ENCODE peak calls at places on chromosomes 3 and 15, in four cellular contexts. Q is heart right ventricle, O is psoas muscle, G is kidney. X is an unnamed sample. For H3K4me1, the result is how much of the 10 kb centered on the place peaks cover.

GRCh38 chr3:30221622-30222021 is 384.8 kb upstream of the TGFBR2 start:
- DNase-seq in Q (no peak), O (no peak), G (no peak), X (no peak)

GRCh38 chr15:53739651-53740050 is 19.8 kb downstream of the WDR72 start:
- DNase-seq in Q (no peak), O (no peak), G (no peak), X (no peak)

GRCh38 chr3:35944915-35945710 is 305.8 kb downstream of the ARPP21 start:
- DNase-seq in Q (no peak), O (no peak), G (no peak), X (no peak)

GRCh38 chr3:88618121-88618645 is 468.4 kb downstream of the C3orf38 start:
- DNase-seq in Q (no peak), O (no peak), G (no peak), X (no peak)

GRCh38 chr3:156477306-156477705 is 77.6 kb downstream of the SSR3 start:
- DNase-seq in Q (no peak), O (no peak), G (no peak), X (no peak)

GRCh38 chr3:8629151-8630021 is 15.2 kb downstream of the SSUH2 start:
- DNase-seq in Q (no peak), O (peak), G (peak), X (no peak)

GRCh38 chr15:52783929-52784798 is 6.0 kb downstream of the ONECUT1 start:
- DNase-seq in Q (no peak), O (no peak), G (peak), X (peak)

GRCh38 chr15:99437315-99438221 is 128.2 kb upstream of the MEF2A start:
- DNase-seq in Q (no peak), O (no peak), G (no peak), X (peak)

GRCh38 chr3:128273116-128273840 is 120.0 kb downstream of the EEFSEC start:
- DNase-seq in Q (no peak), O (no peak), G (peak), X (no peak)

GRCh38 chr3:33865133-33865532 is 66.7 kb downstream of the PDCD6IP start:
- DNase-seq in Q (no peak), O (no peak), G (no peak), X (no peak)

GRCh38 chr3:29827756-29828155 is 546.9 kb downstream of the RBMS3 start:
- DNase-seq in Q (no peak), O (no peak), G (no peak), X (no peak)

GRCh38 chr15:52082197-52083036 is 30.2 kb downstream of the BCL2L10 start:
- DNase-seq in Q (no peak), O (no peak), G (no peak), X (no peak)

GRCh38 chr3:69144631-69145244 is 22.3 kb upstream of the LMOD3 start:
- DNase-seq in Q (no peak), O (no peak), G (no peak), X (peak)

GRCh38 chr3:126782554-126782953 is 78.5 kb downstream of the CHCHD6 start:
- DNase-seq in Q (no peak), O (peak), G (no peak), X (no peak)

DNA sequence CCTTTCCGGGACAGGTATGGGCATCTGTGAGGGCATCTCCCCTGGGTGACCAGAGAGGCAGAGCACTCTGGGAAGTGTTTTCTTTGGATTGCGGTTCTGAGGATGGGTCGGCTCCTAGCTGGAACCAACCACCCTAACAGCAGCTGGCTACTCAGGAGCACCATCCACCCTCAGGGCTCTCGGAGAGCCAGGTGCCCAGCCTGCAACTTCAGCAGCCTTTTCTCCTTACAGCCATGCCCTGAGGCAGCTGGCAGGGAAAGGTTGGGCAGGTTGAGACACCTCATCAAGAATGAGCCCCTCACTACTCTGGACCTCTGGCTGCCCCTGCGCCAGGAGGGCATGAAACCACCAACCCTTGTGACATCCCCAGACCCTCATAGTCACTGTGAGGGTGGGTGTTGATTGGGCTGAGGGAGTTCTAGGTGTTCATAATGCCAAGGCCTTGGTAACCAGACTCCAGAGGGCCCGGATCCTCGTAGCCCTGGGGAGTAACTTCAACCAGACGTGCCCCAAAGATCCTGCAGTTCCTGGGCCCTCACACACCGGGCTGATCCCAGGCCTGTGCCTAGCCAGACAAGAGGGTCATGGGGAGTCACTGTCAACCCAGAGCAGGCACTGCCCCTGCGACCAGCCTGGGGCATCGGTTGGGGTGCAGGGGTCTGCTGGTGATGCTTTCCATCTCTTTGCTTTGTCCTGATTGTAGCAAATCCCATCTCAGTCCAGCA is 114.4 kb upstream of the ABHD17C start:
- DNase-seq in Q (no peak), O (no peak), G (peak), X (no peak)
- H3K4me1 ChIP-seq in Q (under half), O (under half), G (under half), X (under half)

GRCh38 chr15:89822611-89822950 is 7.9 kb upstream of the ANPEP start:
- DNase-seq in Q (no peak), O (no peak), G (no peak), X (no peak)

GRCh38 chr15:89823836-89824606 is 9.4 kb upstream of the ANPEP start:
- DNase-seq in Q (no peak), O (no peak), G (no peak), X (no peak)

GRCh38 chr15:89822951-89823701 is 8.5 kb upstream of the ANPEP start:
- DNase-seq in Q (no peak), O (no peak), G (no peak), X (no peak)

GRCh38 chr15:89825264-89825940 is 10.8 kb upstream of the ANPEP start:
- DNase-seq in Q (no peak), O (no peak), G (no peak), X (no peak)

GRCh38 chr15:89824607-89824867 is 9.9 kb upstream of the ANPEP start:
- DNase-seq in Q (no peak), O (no peak), G (no peak), X (no peak)
- H3K4me1 ChIP-seq in Q (under half), O (under half), G (under half), X (under half)

DNA sequence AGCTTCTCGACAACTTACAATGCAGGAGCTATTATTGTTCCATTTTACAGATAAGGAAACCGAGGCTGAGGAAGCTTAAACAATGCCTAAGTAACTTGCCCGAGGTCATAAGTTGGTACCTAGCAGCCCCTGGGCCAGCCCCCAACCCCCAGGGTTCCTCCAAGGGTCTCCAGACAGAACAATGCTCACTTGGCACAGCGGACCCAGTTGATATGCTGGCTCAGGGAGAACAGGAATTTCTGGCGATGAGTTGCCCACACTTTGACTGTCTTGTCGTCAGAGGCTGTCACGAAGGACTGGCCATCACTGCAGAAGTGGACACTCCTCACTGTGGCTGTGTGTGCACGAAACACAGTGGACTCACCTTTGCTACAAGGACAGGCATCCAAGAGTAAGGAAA is 5.2 kb downstream of the POC1A start:
- DNase-seq in Q (no peak), O (no peak), G (no peak), X (no peak)
- H3K4me1 ChIP-seq in Q (under half), O (under half), G (under half), X (under half)

GRCh38 chr3:188177721-188178120 is 23.8 kb downstream of the LPP start:
- DNase-seq in Q (no peak), O (no peak), G (no peak), X (no peak)
- H3K4me1 ChIP-seq in Q (half or more), O (under half), G (under half), X (under half)

DNA sequence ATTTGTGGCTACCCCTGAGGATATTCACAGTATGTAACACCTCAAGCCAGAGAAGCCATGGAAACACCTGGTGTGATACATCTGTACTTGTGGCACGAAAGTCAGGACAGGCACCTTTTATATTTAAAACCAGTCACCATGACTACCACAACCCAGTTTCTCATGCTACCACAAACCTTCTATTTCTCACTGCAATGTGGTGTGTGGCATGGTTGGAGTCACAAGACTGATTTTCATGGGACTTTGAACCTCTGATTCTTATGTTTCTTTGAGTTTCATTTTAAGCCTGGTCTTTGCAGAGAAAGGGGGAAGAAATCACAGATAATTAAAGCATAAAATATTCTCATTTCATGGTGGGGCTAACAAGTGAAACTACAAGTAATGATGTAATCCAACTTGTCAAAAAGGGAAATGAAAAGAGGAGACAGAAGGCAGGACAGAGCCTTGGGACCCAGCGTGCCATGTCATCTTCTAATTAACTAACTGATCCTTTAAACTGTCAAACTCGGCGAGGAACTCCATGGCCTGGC is 175.9 kb downstream of the PDZRN3 start:
- DNase-seq in Q (no peak), O (no peak), G (no peak), X (no peak)
- H3K4me1 ChIP-seq in Q (half or more), O (under half), G (under half), X (under half)

GRCh38 chr3:46948830-46949671 is 27.5 kb downstream of the CCDC12 start:
- DNase-seq in Q (no peak), O (no peak), G (peak), X (no peak)
- H3K4me1 ChIP-seq in Q (half or more), O (half or more), G (half or more), X (under half)

DNA sequence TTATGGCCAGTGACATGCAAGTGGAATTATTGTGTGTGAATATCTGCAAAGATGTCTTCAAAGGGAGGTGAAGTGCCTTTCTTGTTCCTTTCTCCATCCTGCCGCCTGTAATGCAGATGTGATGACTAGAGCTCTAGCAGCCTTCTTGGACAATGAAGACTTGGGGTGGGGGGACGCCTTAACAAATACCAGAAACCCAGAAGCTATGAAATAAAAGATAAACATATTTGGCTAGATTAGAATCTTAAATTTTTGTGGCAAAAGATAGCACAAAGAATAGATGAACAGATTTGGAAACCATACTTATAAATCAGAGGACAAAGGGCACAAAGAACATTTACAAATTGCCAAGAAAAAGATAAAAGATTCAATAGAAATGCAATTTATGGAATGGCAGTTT is 56.1 kb downstream of the AMOTL2 start:
- DNase-seq in Q (no peak), O (no peak), G (no peak), X (no peak)
- H3K4me1 ChIP-seq in Q (under half), O (under half), G (under half), X (under half)

GRCh38 chr3:51673802-51674654 is 3.0 kb downstream of the TEX264 start:
- DNase-seq in Q (no peak), O (no peak), G (no peak), X (no peak)
- H3K4me1 ChIP-seq in Q (half or more), O (under half), G (under half), X (under half)

GRCh38 chr3:20064387-20064786 is 24.1 kb downstream of the KAT2B start:
- DNase-seq in Q (no peak), O (no peak), G (no peak), X (no peak)

GRCh38 chr3:20057612-20058180 is 17.4 kb downstream of the KAT2B start:
- DNase-seq in Q (no peak), O (no peak), G (no peak), X (no peak)

GRCh38 chr3:20062996-20063395 is 22.8 kb downstream of the KAT2B start:
- DNase-seq in Q (no peak), O (no peak), G (no peak), X (no peak)

GRCh38 chr3:20061331-20061730 is 21.1 kb downstream of the KAT2B start:
- DNase-seq in Q (no peak), O (no peak), G (no peak), X (no peak)

DNA sequence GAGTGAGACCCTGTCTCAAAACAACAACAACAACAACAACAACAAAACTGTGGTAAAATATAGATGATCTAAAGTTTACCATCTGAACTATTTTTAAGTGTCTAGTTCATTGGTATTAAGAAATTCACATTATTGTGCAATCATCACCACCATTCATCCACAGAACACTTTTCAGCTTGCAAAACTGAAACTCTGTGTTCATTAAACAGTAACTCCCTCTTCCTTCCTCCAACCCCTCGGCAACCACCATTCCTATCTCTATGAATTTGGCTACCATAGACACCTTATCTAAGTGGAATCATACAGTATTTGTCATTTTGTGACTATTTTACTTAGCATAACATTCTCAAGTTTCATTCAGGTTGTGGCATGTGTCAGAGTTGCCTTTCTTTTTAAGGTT is 20.7 kb downstream of the KAT2B start:
- DNase-seq in Q (no peak), O (no peak), G (no peak), X (no peak)
- H3K4me1 ChIP-seq in Q (half or more), O (half or more), G (under half), X (under half)

X was measured in BE2C.